ENCODE peak calls at places on chromosomes 2 and 18, in five cellular contexts. X, R, T, M and I are unnamed samples.

GRCh38 chr2:112010751-112011150 is 44.3 kb upstream of the TMEM87B start:
- DNase-seq in X (no peak), M (no peak), T (no peak), R (no peak), I (no peak)

GRCh38 chr2:129233166-129233565 is 746.3 kb upstream of the RAB6C start:
- DNase-seq in T (no peak), R (no peak), X (no peak), M (no peak), I (no peak)

GRCh38 chr2:217361491-217361890 is 501.6 kb upstream of the TNP1 start:
- DNase-seq in X (no peak), T (no peak), R (no peak), M (no peak), I (no peak)

GRCh38 chr2:54899576-54900200 is 150.6 kb downstream of the RTN4 start:
- DNase-seq in M (peak), R (peak), X (no peak), T (no peak), I (peak)

GRCh38 chr2:33134086-33134763 is 187.5 kb downstream of the LTBP1 start:
- DNase-seq in R (peak), T (no peak), X (no peak), M (peak), I (peak)

GRCh38 chr2:20577495-20578235 is 73.2 kb downstream of the HS1BP3 start:
- DNase-seq in X (no peak), M (peak), R (no peak), T (no peak), I (no peak)

GRCh38 chr2:241191101-241191500 is 2.6 kb downstream of the ANO7 start:
- DNase-seq in M (no peak), T (no peak), R (no peak), X (no peak), I (no peak)

GRCh38 chr2:26172189-26172865 is 561 bp upstream of the GAREM2 start:
- DNase-seq in X (no peak), R (peak), M (no peak), T (no peak), I (no peak)

GRCh38 chr2:31386648-31387047 is 27.9 kb downstream of the XDH start:
- DNase-seq in X (peak), M (no peak), R (no peak), T (no peak), I (no peak)

GRCh38 chr18:48446582-48447225 is 37.5 kb upstream of the ZBTB7C start:
- DNase-seq in T (peak), X (peak), R (peak), M (peak), I (peak)

GRCh38 chr18:62324917-62325805 is at the start of gene TNFRSF11A:
- DNase-seq in X (no peak), T (peak), M (peak), R (peak), I (peak)

GRCh38 chr18:13446581-13447470 is 228.3 kb downstream of the LDLRAD4 start:
- DNase-seq in T (peak), M (no peak), X (no peak), R (no peak), I (no peak)

GRCh38 chr18:26549103-26549485 is 741 bp upstream of the KCTD1 start:
- DNase-seq in T (no peak), R (peak), X (peak), M (peak), I (peak)

GRCh38 chr18:33697498-33697897 is 119.5 kb downstream of the ASXL3 start:
- DNase-seq in R (no peak), T (no peak), X (no peak), M (no peak), I (no peak)

GRCh38 chr18:59918320-59918755 is 18.5 kb downstream of the PMAIP1 start:
- DNase-seq in X (peak), R (peak), T (no peak), M (peak), I (peak)

GRCh38 chr2:148876190-148876588 is 1.2 kb downstream of the KIF5C start:
- DNase-seq in R (no peak), M (no peak), T (no peak), X (peak), I (no peak)

GRCh38 chr2:221097568-221097915 is 474.6 kb downstream of the EPHA4 start:
- DNase-seq in T (no peak), R (no peak), X (no peak), M (no peak), I (no peak)

GRCh38 chr18:23885750-23886149 is 128.8 kb upstream of the TTC39C start:
- DNase-seq in M (no peak), R (no peak), T (no peak), X (no peak), I (no peak)

GRCh38 chr2:130241041-130241707 is 42.9 kb upstream of the TUBA3E start:
- DNase-seq in R (peak), M (peak), T (no peak), X (no peak), I (peak)

GRCh38 chr2:143259368-143259958 is 130.2 kb downstream of the ARHGAP15 start:
- DNase-seq in X (peak), T (peak), R (peak), M (peak), I (peak)

GRCh38 chr2:111185496-111186022 is 64.8 kb downstream of the BCL2L11 start:
- DNase-seq in M (no peak), R (peak), T (no peak), X (no peak), I (no peak)

GRCh38 chr2:111712361-111712760 is 171.6 kb downstream of the ANAPC1 start:
- DNase-seq in X (no peak), M (no peak), R (no peak), T (no peak), I (no peak)

GRCh38 chr2:218039171-218039570 is 29.9 kb upstream of the RUFY4 start:
- DNase-seq in T (no peak), X (no peak), M (no peak), R (peak), I (peak)

GRCh38 chr2:237652181-237652580 is 24.8 kb downstream of the LRRFIP1 start:
- DNase-seq in T (no peak), X (no peak), M (no peak), R (no peak), I (no peak)

GRCh38 chr2:31413025-31413424 is 1.5 kb downstream of the XDH start:
- DNase-seq in T (no peak), R (no peak), M (no peak), X (no peak), I (no peak)

GRCh38 chr2:187580462-187581124 is 26.4 kb upstream of the TFPI start:
- DNase-seq in X (peak), R (peak), M (peak), T (no peak), I (peak)

GRCh38 chr2:179592167-179592936 is 269.1 kb downstream of the ZNF385B start:
- DNase-seq in M (no peak), R (no peak), X (no peak), T (no peak), I (peak)